ENCODE peak calls at places on chromosome 3, in six cellular contexts. D is body of pancreas; U is tibial nerve; B is sigmoid colon; P is adrenal gland; L is CD8-positive, alpha-beta memory T cell. Y is an unnamed sample.

GRCh38 chr3:62601238-62601856 is 228.0 kb upstream of the FEZF2 start:
- DNase-seq in D (no peak), U (no peak), B (no peak), L (no peak), P (no peak), Y (no peak)

GRCh38 chr3:156725706-156726105 is 51.3 kb downstream of the TIPARP start:
- DNase-seq in B (no peak), D (no peak), P (no peak), U (no peak), L (no peak), Y (no peak)

GRCh38 chr3:88105325-88105724 is 44.4 kb upstream of the C3orf38 start:
- DNase-seq in L (no peak), B (no peak), P (no peak), D (no peak), U (no peak), Y (no peak)

GRCh38 chr3:134597390-134597975 is 53.3 kb downstream of the KY start:
- DNase-seq in P (no peak), D (peak; percentile 67), B (no peak), U (no peak), L (no peak), Y (no peak)

GRCh38 chr3:79497447-79498111 is 270.2 kb downstream of the ROBO1 start:
- DNase-seq in P (no peak), U (no peak), B (no peak), L (no peak), D (no peak), Y (no peak)

GRCh38 chr3:5299146-5299545 is 111.6 kb downstream of the EDEM1 start:
- DNase-seq in D (no peak), B (no peak), L (no peak), U (no peak), P (no peak), Y (no peak)

GRCh38 chr3:78895528-78895927 is 872.3 kb downstream of the ROBO1 start:
- DNase-seq in B (no peak), L (no peak), P (no peak), U (no peak), D (no peak), Y (no peak)

GRCh38 chr3:158709666-158710083 is 22.6 kb downstream of the RARRES1 start:
- DNase-seq in U (no peak), D (no peak), B (no peak), P (no peak), L (no peak), Y (no peak)

GRCh38 chr3:124824286-124824915 is 62.8 kb downstream of the ITGB5 start:
- DNase-seq in P (no peak), D (no peak), B (no peak), U (no peak), L (no peak), Y (no peak)

GRCh38 chr3:46378426-46378942 is 7.7 kb downstream of the CCR5 start:
- DNase-seq in D (peak; percentile 67), B (peak; percentile 73), U (peak; percentile 35), L (peak; percentile 76), P (peak; percentile 78), Y (peak; percentile 46)

GRCh38 chr3:101890716-101891115 is 41.4 kb downstream of the NFKBIZ start:
- DNase-seq in U (no peak), P (no peak), D (no peak), B (no peak), L (no peak), Y (no peak)

GRCh38 chr3:100875239-100875638 is 118.0 kb downstream of the ABI3BP start:
- DNase-seq in L (no peak), B (no peak), D (peak; percentile 96), U (no peak), P (peak; percentile 83), Y (peak; percentile 69)

GRCh38 chr3:188319569-188319968 is 165.6 kb downstream of the LPP start:
- DNase-seq in D (no peak), B (no peak), L (no peak), P (no peak), U (no peak), Y (peak; percentile 46)

GRCh38 chr3:183555541-183556081 is at the start of gene KLHL6:
- DNase-seq in B (no peak), P (peak; percentile 66), D (peak; percentile 20), U (no peak), L (peak; percentile 79), Y (no peak)

GRCh38 chr3:52915245-52915772 is 18.0 kb upstream of the STIMATE start:
- DNase-seq in L (no peak), B (no peak), D (no peak), P (no peak), U (no peak), Y (no peak)

GRCh38 chr3:105647047-105647446 is 221.8 kb downstream of the CBLB start:
- DNase-seq in U (no peak), P (peak; percentile 81), B (no peak), L (no peak), D (no peak), Y (no peak)

GRCh38 chr3:152780553-152780952 is 54.4 kb upstream of the P2RY1 start:
- DNase-seq in P (no peak), L (no peak), U (no peak), D (no peak), B (no peak), Y (no peak)

GRCh38 chr3:47193871-47194859 is 30.3 kb upstream of the SETD2 start:
- DNase-seq in U (no peak), L (no peak), P (no peak), B (no peak), D (no peak), Y (no peak)

GRCh38 chr3:122184591-122184929 is 1.1 kb downstream of the CASR start:
- DNase-seq in B (no peak), U (no peak), D (no peak), P (no peak), L (no peak), Y (no peak)
- H3K4me3 ChIP-seq in B (no peak overlapping the region), U (no peak overlapping the region), D (peak overlapping the region; percentile 6), P (peak overlapping the region; percentile 48), L (no peak overlapping the region), Y (no peak overlapping the region)

DNA sequence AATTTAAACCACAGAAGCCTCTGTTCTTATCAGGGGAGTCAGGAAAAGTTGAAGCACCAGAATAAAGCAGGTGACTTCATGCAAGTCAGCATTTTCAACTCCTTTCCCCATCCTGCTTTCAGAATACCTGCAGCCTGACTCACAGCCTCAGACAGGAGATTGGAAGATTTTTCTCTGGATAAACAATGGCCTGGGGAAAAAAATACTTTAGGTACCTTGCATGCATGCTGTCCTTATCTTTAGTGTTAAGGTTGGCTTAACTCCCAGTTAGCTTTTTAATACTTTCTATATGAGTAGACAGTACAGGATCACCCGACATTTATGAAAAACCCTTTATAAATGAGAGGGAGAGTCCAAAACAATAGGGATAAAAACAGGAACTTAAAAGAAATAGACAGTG is 53.6 kb downstream of the PAK2 start:
- DNase-seq in B (no peak), P (no peak), U (no peak), D (no peak), L (no peak), Y (peak; percentile 84)
- H3K4me3 ChIP-seq in B (no peak overlapping the region), P (no peak overlapping the region), U (no peak overlapping the region), D (no peak overlapping the region), L (no peak overlapping the region), Y (peak overlapping the region; percentile 35)

DNA sequence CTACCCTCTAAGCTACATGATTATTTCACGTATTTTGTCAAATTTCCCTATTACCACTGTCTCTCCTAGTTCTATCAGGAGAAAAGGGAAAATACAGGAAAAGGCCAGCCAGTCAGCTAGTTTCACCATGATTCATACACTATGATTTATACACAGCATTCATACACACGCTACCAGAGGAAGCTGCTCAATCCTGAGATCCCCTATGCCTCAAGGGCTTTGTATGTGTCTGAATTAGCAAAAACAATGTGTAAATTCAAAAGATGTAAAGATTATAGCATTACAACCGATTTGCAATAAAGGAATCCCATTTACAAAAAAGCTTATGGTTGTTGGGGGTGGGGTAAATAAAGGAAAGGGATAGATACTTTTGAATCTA is 3.1 kb upstream of the ACKR4 start:
- DNase-seq in D (no peak), B (no peak), P (no peak), U (no peak), L (no peak), Y (no peak)
- H3K4me3 ChIP-seq in D (no peak overlapping the region), B (no peak overlapping the region), P (no peak overlapping the region), U (no peak overlapping the region), L (no peak overlapping the region), Y (no peak overlapping the region)

DNA sequence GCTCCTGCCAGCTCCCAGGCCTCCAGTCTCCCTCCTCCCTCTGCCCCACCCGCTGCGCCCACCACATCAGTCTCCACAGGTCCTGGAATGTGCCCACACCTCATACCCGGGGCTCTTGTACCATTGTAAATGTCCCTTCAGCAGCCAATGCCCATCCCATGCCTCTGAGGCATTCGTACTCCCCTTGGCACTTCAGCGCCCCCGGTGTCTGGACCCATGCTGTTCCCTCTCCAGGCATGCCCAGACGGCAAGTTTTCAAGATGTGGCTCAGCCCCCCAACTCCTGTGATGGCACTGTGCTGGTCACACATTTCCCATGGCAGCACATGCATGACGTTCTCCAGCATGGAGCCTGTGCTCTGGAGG is 13.3 kb downstream of the PLXND1 start:
- DNase-seq in U (no peak), D (no peak), P (no peak), L (no peak), B (no peak), Y (no peak)
- H3K4me3 ChIP-seq in U (no peak overlapping the region), D (no peak overlapping the region), P (peak overlapping the region; percentile 30), L (peak overlapping the region; percentile 24), B (no peak overlapping the region), Y (no peak overlapping the region)

DNA sequence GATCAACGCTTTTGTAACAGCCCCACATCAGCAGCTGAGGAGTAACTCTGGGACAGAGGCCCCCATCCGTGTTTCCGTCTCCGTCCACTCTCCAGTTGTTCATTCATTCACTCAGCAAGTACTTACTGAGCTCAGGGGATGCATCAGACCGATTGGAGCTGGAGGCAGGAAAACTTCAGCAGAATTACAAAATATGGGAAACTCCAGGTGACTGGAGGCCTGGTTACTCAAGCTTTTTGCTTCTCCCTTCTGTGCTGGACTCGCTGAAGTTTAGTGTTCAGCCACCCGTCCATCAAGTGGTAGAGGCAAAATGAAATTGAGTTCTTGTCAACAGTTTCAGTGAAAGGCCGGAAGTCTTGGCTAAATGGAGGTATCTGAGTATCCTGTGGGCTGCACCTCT is 14.5 kb downstream of the NRROS start:
- DNase-seq in U (no peak), L (no peak), D (no peak), B (no peak), P (no peak), Y (no peak)
- H3K4me3 ChIP-seq in U (no peak overlapping the region), L (no peak overlapping the region), D (no peak overlapping the region), B (no peak overlapping the region), P (no peak overlapping the region), Y (no peak overlapping the region)

GRCh38 chr3:98553751-98554150 is 22.0 kb downstream of the GPR15 start:
- DNase-seq in L (no peak), P (no peak), B (no peak), D (no peak), U (no peak), Y (no peak)
- H3K4me3 ChIP-seq in L (peak overlapping the region; percentile 2), P (no peak overlapping the region), B (no peak overlapping the region), D (no peak overlapping the region), U (no peak overlapping the region), Y (no peak overlapping the region)

DNA sequence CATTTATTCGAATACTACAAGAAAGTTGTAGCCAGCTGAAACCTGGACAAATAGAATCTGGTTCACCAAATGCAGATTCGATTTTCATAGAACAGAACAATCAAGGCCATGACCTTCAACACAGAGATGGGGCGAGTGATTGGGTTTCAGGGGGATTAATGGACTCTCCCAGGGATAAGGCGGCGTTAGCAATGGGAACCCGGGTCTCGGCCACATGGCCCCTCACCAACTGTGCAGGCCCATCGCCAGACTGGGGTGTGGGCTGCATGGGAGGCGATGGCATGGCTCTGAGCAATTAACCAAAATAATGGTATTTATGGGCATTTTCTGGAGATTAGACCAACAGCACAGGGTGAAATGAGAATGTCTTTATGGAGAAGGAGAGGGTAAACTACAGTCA is 34.2 kb downstream of the VGLL4 start:
- DNase-seq in P (no peak), U (no peak), L (no peak), B (no peak), D (no peak), Y (no peak)
- H3K4me3 ChIP-seq in P (no peak overlapping the region), U (no peak overlapping the region), L (no peak overlapping the region), B (no peak overlapping the region), D (no peak overlapping the region), Y (no peak overlapping the region)

GRCh38 chr3:108131105-108131794 is 40.4 kb upstream of the CD47 start:
- DNase-seq in L (no peak), B (no peak), U (no peak), P (no peak), D (no peak), Y (no peak)
- H3K4me3 ChIP-seq in L (no peak overlapping the region), B (no peak overlapping the region), U (no peak overlapping the region), P (no peak overlapping the region), D (no peak overlapping the region), Y (no peak overlapping the region)

Y was measured in LNCaP clone FGC.